ENCODE peak calls at places on chromosomes 11 and 22, in ten cellular contexts. One of them, this sample, is unnamed.

GRCh38 chr22:25110846-25111578 is 88.6 kb upstream of the CRYBB3 start:
- DNase-seq in D341Med: peak
- DNase-seq in HTR-8/SVneo: peak
- DNase-seq in left ventricle myocardium inferior: peak
- DNase-seq in Peyer's patch: peak
- DNase-seq in tibial nerve: peak
- DNase-seq in heart right ventricle: peak
- DNase-seq in NAMALWA: peak
- DNase-seq in GM13976: peak
- DNase-seq in epithelial cell of prostate: peak
- DNase-seq in this sample: peak

GRCh38 chr11:95450547-95451123 is 219.6 kb upstream of the SESN3 start:
- DNase-seq in D341Med: no peak
- DNase-seq in HTR-8/SVneo: no peak
- DNase-seq in left ventricle myocardium inferior: no peak
- DNase-seq in Peyer's patch: no peak
- DNase-seq in tibial nerve: no peak
- DNase-seq in heart right ventricle: no peak
- DNase-seq in NAMALWA: no peak
- DNase-seq in GM13976: no peak
- DNase-seq in epithelial cell of prostate: no peak
- DNase-seq in this sample: no peak

GRCh38 chr11:36586543-36586942 is 7.8 kb upstream of the IFTAP start:
- DNase-seq in D341Med: no peak
- DNase-seq in HTR-8/SVneo: no peak
- DNase-seq in left ventricle myocardium inferior: no peak
- DNase-seq in Peyer's patch: no peak
- DNase-seq in tibial nerve: no peak
- DNase-seq in heart right ventricle: no peak
- DNase-seq in NAMALWA: peak
- DNase-seq in GM13976: no peak
- DNase-seq in epithelial cell of prostate: no peak
- DNase-seq in this sample: no peak

GRCh38 chr11:118358071-118358470 is 1.3 kb upstream of the UBE4A start:
- DNase-seq in D341Med: no peak
- DNase-seq in HTR-8/SVneo: no peak
- DNase-seq in left ventricle myocardium inferior: no peak
- DNase-seq in Peyer's patch: no peak
- DNase-seq in tibial nerve: no peak
- DNase-seq in heart right ventricle: no peak
- DNase-seq in NAMALWA: no peak
- DNase-seq in GM13976: no peak
- DNase-seq in epithelial cell of prostate: no peak
- DNase-seq in this sample: no peak

GRCh38 chr11:15062631-15063030 is 10.8 kb upstream of the CALCB start:
- DNase-seq in D341Med: no peak
- DNase-seq in HTR-8/SVneo: no peak
- DNase-seq in left ventricle myocardium inferior: no peak
- DNase-seq in Peyer's patch: no peak
- DNase-seq in tibial nerve: no peak
- DNase-seq in heart right ventricle: no peak
- DNase-seq in NAMALWA: no peak
- DNase-seq in GM13976: no peak
- DNase-seq in epithelial cell of prostate: no peak
- DNase-seq in this sample: no peak

GRCh38 chr11:65243773-65244172 is 18.0 kb upstream of the POLA2 start:
- DNase-seq in D341Med: no peak
- DNase-seq in HTR-8/SVneo: no peak
- DNase-seq in left ventricle myocardium inferior: no peak
- DNase-seq in Peyer's patch: no peak
- DNase-seq in tibial nerve: no peak
- DNase-seq in heart right ventricle: no peak
- DNase-seq in NAMALWA: no peak
- DNase-seq in GM13976: no peak
- DNase-seq in epithelial cell of prostate: no peak
- DNase-seq in this sample: no peak

GRCh38 chr11:133291672-133292265 is 240.5 kb downstream of the OPCML start:
- DNase-seq in D341Med: no peak
- DNase-seq in HTR-8/SVneo: no peak
- DNase-seq in left ventricle myocardium inferior: no peak
- DNase-seq in Peyer's patch: no peak
- DNase-seq in tibial nerve: no peak
- DNase-seq in heart right ventricle: no peak
- DNase-seq in NAMALWA: no peak
- DNase-seq in GM13976: no peak
- DNase-seq in epithelial cell of prostate: no peak
- DNase-seq in this sample: no peak

GRCh38 chr11:119751281-119752060 is 22.5 kb upstream of the NECTIN1 start:
- DNase-seq in D341Med: no peak
- DNase-seq in HTR-8/SVneo: no peak
- DNase-seq in left ventricle myocardium inferior: no peak
- DNase-seq in Peyer's patch: no peak
- DNase-seq in tibial nerve: no peak
- DNase-seq in heart right ventricle: no peak
- DNase-seq in NAMALWA: peak
- DNase-seq in GM13976: peak
- DNase-seq in epithelial cell of prostate: no peak
- DNase-seq in this sample: peak

GRCh38 chr22:24938741-24939341 is 7.7 kb downstream of the LHFPL7 start:
- DNase-seq in D341Med: peak
- DNase-seq in HTR-8/SVneo: no peak
- DNase-seq in left ventricle myocardium inferior: no peak
- DNase-seq in Peyer's patch: no peak
- DNase-seq in tibial nerve: peak
- DNase-seq in heart right ventricle: no peak
- DNase-seq in NAMALWA: peak
- DNase-seq in GM13976: peak
- DNase-seq in epithelial cell of prostate: no peak
- DNase-seq in this sample: peak

GRCh38 chr22:46659791-46660186 is 39.6 kb downstream of the GRAMD4 start:
- DNase-seq in D341Med: no peak
- DNase-seq in HTR-8/SVneo: no peak
- DNase-seq in left ventricle myocardium inferior: no peak
- DNase-seq in Peyer's patch: no peak
- DNase-seq in tibial nerve: no peak
- DNase-seq in heart right ventricle: no peak
- DNase-seq in NAMALWA: no peak
- DNase-seq in GM13976: no peak
- DNase-seq in epithelial cell of prostate: no peak
- DNase-seq in this sample: no peak

GRCh38 chr11:75311858-75312288 is 39.6 kb downstream of the ARRB1 start:
- DNase-seq in D341Med: peak
- DNase-seq in HTR-8/SVneo: no peak
- DNase-seq in left ventricle myocardium inferior: peak
- DNase-seq in Peyer's patch: peak
- DNase-seq in tibial nerve: peak
- DNase-seq in heart right ventricle: peak
- DNase-seq in NAMALWA: no peak
- DNase-seq in GM13976: no peak
- DNase-seq in epithelial cell of prostate: no peak
- DNase-seq in this sample: peak

GRCh38 chr11:123977731-123978347 is at the start of gene OR10S1:
- DNase-seq in D341Med: no peak
- DNase-seq in HTR-8/SVneo: no peak
- DNase-seq in left ventricle myocardium inferior: no peak
- DNase-seq in Peyer's patch: no peak
- DNase-seq in tibial nerve: no peak
- DNase-seq in heart right ventricle: no peak
- DNase-seq in NAMALWA: no peak
- DNase-seq in GM13976: no peak
- DNase-seq in epithelial cell of prostate: peak
- DNase-seq in this sample: no peak

GRCh38 chr11:107648247-107648646 is 57.3 kb downstream of the ELMOD1 start:
- DNase-seq in D341Med: no peak
- DNase-seq in HTR-8/SVneo: no peak
- DNase-seq in left ventricle myocardium inferior: no peak
- DNase-seq in Peyer's patch: no peak
- DNase-seq in tibial nerve: no peak
- DNase-seq in heart right ventricle: no peak
- DNase-seq in NAMALWA: no peak
- DNase-seq in GM13976: no peak
- DNase-seq in epithelial cell of prostate: no peak
- DNase-seq in this sample: no peak

GRCh38 chr22:29195118-29195963 is 10.4 kb upstream of the EMID1 start:
- DNase-seq in D341Med: peak
- DNase-seq in HTR-8/SVneo: no peak
- DNase-seq in left ventricle myocardium inferior: no peak
- DNase-seq in Peyer's patch: no peak
- DNase-seq in tibial nerve: no peak
- DNase-seq in heart right ventricle: no peak
- DNase-seq in NAMALWA: no peak
- DNase-seq in GM13976: no peak
- DNase-seq in epithelial cell of prostate: no peak
- DNase-seq in this sample: no peak

GRCh38 chr11:30445056-30445455 is 122.2 kb downstream of the ARL14EP start:
- DNase-seq in D341Med: no peak
- DNase-seq in HTR-8/SVneo: no peak
- DNase-seq in left ventricle myocardium inferior: no peak
- DNase-seq in Peyer's patch: no peak
- DNase-seq in tibial nerve: no peak
- DNase-seq in heart right ventricle: no peak
- DNase-seq in NAMALWA: no peak
- DNase-seq in GM13976: no peak
- DNase-seq in epithelial cell of prostate: no peak
- DNase-seq in this sample: no peak

GRCh38 chr11:72553748-72554147 is 119.4 kb upstream of the CLPB start:
- DNase-seq in D341Med: peak
- DNase-seq in HTR-8/SVneo: no peak
- DNase-seq in left ventricle myocardium inferior: no peak
- DNase-seq in Peyer's patch: no peak
- DNase-seq in tibial nerve: no peak
- DNase-seq in heart right ventricle: no peak
- DNase-seq in NAMALWA: peak
- DNase-seq in GM13976: no peak
- DNase-seq in epithelial cell of prostate: no peak
- DNase-seq in this sample: peak

GRCh38 chr22:49582171-49582570 is 245.5 kb downstream of the BRD1 start:
- DNase-seq in D341Med: no peak
- DNase-seq in HTR-8/SVneo: no peak
- DNase-seq in left ventricle myocardium inferior: no peak
- DNase-seq in Peyer's patch: no peak
- DNase-seq in tibial nerve: no peak
- DNase-seq in heart right ventricle: no peak
- DNase-seq in NAMALWA: no peak
- DNase-seq in GM13976: no peak
- DNase-seq in epithelial cell of prostate: no peak
- DNase-seq in this sample: no peak

GRCh38 chr11:1946812-1947480 is at the start of gene MRPL23:
- DNase-seq in D341Med: no peak
- DNase-seq in HTR-8/SVneo: no peak
- DNase-seq in left ventricle myocardium inferior: peak
- DNase-seq in Peyer's patch: no peak
- DNase-seq in tibial nerve: no peak
- DNase-seq in heart right ventricle: peak
- DNase-seq in NAMALWA: no peak
- DNase-seq in GM13976: no peak
- DNase-seq in epithelial cell of prostate: no peak
- DNase-seq in this sample: no peak

GRCh38 chr11:729492-730074 is 17.7 kb upstream of the TALDO1 start:
- DNase-seq in D341Med: no peak
- DNase-seq in HTR-8/SVneo: no peak
- DNase-seq in left ventricle myocardium inferior: no peak
- DNase-seq in Peyer's patch: no peak
- DNase-seq in tibial nerve: no peak
- DNase-seq in heart right ventricle: no peak
- DNase-seq in NAMALWA: no peak
- DNase-seq in GM13976: no peak
- DNase-seq in epithelial cell of prostate: no peak
- DNase-seq in this sample: no peak

GRCh38 chr11:69873166-69874077 is 54.2 kb upstream of the FGF3 start:
- DNase-seq in D341Med: peak
- DNase-seq in HTR-8/SVneo: no peak
- DNase-seq in left ventricle myocardium inferior: no peak
- DNase-seq in Peyer's patch: no peak
- DNase-seq in tibial nerve: no peak
- DNase-seq in heart right ventricle: no peak
- DNase-seq in NAMALWA: no peak
- DNase-seq in GM13976: no peak
- DNase-seq in epithelial cell of prostate: no peak
- DNase-seq in this sample: no peak

GRCh38 chr22:41910599-41911291 is 4.1 kb downstream of the SHISA8 start:
- DNase-seq in D341Med: peak
- DNase-seq in HTR-8/SVneo: no peak
- DNase-seq in left ventricle myocardium inferior: peak
- DNase-seq in Peyer's patch: no peak
- DNase-seq in tibial nerve: no peak
- DNase-seq in heart right ventricle: peak
- DNase-seq in NAMALWA: peak
- DNase-seq in GM13976: no peak
- DNase-seq in epithelial cell of prostate: no peak
- DNase-seq in this sample: peak

GRCh38 chr11:114847599-114847998 is 169.3 kb downstream of the NXPE2 start:
- DNase-seq in D341Med: peak
- DNase-seq in HTR-8/SVneo: no peak
- DNase-seq in left ventricle myocardium inferior: no peak
- DNase-seq in Peyer's patch: no peak
- DNase-seq in tibial nerve: no peak
- DNase-seq in heart right ventricle: no peak
- DNase-seq in NAMALWA: no peak
- DNase-seq in GM13976: no peak
- DNase-seq in epithelial cell of prostate: no peak
- DNase-seq in this sample: peak

GRCh38 chr22:42644422-42645340 is 4.3 kb upstream of the ATP5MGL start:
- DNase-seq in D341Med: peak
- DNase-seq in HTR-8/SVneo: no peak
- DNase-seq in left ventricle myocardium inferior: peak
- DNase-seq in Peyer's patch: no peak
- DNase-seq in tibial nerve: peak
- DNase-seq in heart right ventricle: peak
- DNase-seq in NAMALWA: no peak
- DNase-seq in GM13976: no peak
- DNase-seq in epithelial cell of prostate: no peak
- DNase-seq in this sample: peak

GRCh38 chr11:120814531-120815259 is 209.2 kb upstream of the TBCEL start:
- DNase-seq in D341Med: no peak
- DNase-seq in HTR-8/SVneo: no peak
- DNase-seq in left ventricle myocardium inferior: no peak
- DNase-seq in Peyer's patch: no peak
- DNase-seq in tibial nerve: no peak
- DNase-seq in heart right ventricle: no peak
- DNase-seq in NAMALWA: no peak
- DNase-seq in GM13976: no peak
- DNase-seq in epithelial cell of prostate: no peak
- DNase-seq in this sample: no peak

GRCh38 chr11:58927393-58928081 is 11.8 kb upstream of the GLYATL1 start:
- DNase-seq in D341Med: no peak
- DNase-seq in HTR-8/SVneo: no peak
- DNase-seq in left ventricle myocardium inferior: no peak
- DNase-seq in Peyer's patch: peak
- DNase-seq in tibial nerve: no peak
- DNase-seq in heart right ventricle: peak
- DNase-seq in NAMALWA: peak
- DNase-seq in GM13976: no peak
- DNase-seq in epithelial cell of prostate: no peak
- DNase-seq in this sample: peak

GRCh38 chr11:115238802-115239201 is 265.4 kb downstream of the CADM1 start:
- DNase-seq in D341Med: peak
- DNase-seq in HTR-8/SVneo: no peak
- DNase-seq in left ventricle myocardium inferior: no peak
- DNase-seq in Peyer's patch: no peak
- DNase-seq in tibial nerve: no peak
- DNase-seq in heart right ventricle: no peak
- DNase-seq in NAMALWA: no peak
- DNase-seq in GM13976: no peak
- DNase-seq in epithelial cell of prostate: no peak
- DNase-seq in this sample: no peak

GRCh38 chr22:45960477-45961386 is 16.2 kb downstream of the WNT7B start:
- DNase-seq in D341Med: no peak
- DNase-seq in HTR-8/SVneo: peak
- DNase-seq in left ventricle myocardium inferior: no peak
- DNase-seq in Peyer's patch: no peak
- DNase-seq in tibial nerve: no peak
- DNase-seq in heart right ventricle: no peak
- DNase-seq in NAMALWA: no peak
- DNase-seq in GM13976: no peak
- DNase-seq in epithelial cell of prostate: no peak
- DNase-seq in this sample: no peak

GRCh38 chr11:118530683-118531596 is at the start of gene TMEM25:
- DNase-seq in D341Med: peak
- DNase-seq in HTR-8/SVneo: peak
- DNase-seq in left ventricle myocardium inferior: peak
- DNase-seq in Peyer's patch: peak
- DNase-seq in tibial nerve: no peak
- DNase-seq in heart right ventricle: peak
- DNase-seq in NAMALWA: peak
- DNase-seq in GM13976: peak
- DNase-seq in epithelial cell of prostate: no peak
- DNase-seq in this sample: peak

This sample was measured in NCI-H82.